ENCODE peak calls at places on chromosomes 5 and 9, in five cellular contexts. O, I, W, G and M are unnamed samples.

GRCh38 chr5:7094626-7095025 is 301.3 kb upstream of the ADCY2 start:
- DNase-seq in O (no peak), I (no peak), W (no peak), G (no peak), M (no peak)

GRCh38 chr5:135234242-135235000 is 164.6 kb downstream of the MACROH2A1 start:
- DNase-seq in O (no peak), I (no peak), W (no peak), G (no peak), M (no peak)

GRCh38 chr9:72362680-72363139 is 2.3 kb downstream of the ZFAND5 start:
- DNase-seq in O (peak; percentile 92), I (peak; percentile 76), W (peak; percentile 50), G (peak; percentile 65), M (peak; percentile 40)

GRCh38 chr5:111735829-111736228 is 21.2 kb downstream of the NREP start:
- DNase-seq in O (peak; percentile 98), I (peak; percentile 98), W (peak; percentile 91), G (peak; percentile 96), M (no peak)

GRCh38 chr5:180599981-180600553 is 8.8 kb upstream of the SCGB3A1 start:
- DNase-seq in O (no peak), I (no peak), W (no peak), G (no peak), M (no peak)

GRCh38 chr5:54738118-54738972 is 220.8 kb downstream of the SNX18 start:
- DNase-seq in O (peak; percentile 85), I (peak; percentile 69), W (peak; percentile 44), G (peak; percentile 35), M (no peak)

GRCh38 chr5:121887727-121888126 is 36.0 kb downstream of the FTMT start:
- DNase-seq in O (no peak), I (no peak), W (no peak), G (no peak), M (no peak)

GRCh38 chr5:73687357-73687756 is 61.4 kb downstream of the ARHGEF28 start:
- DNase-seq in O (no peak), I (no peak), W (no peak), G (no peak), M (no peak)

GRCh38 chr9:132077881-132078280 is 1.8 kb downstream of the MED27 start:
- DNase-seq in O (peak; percentile 30), I (no peak), W (no peak), G (no peak), M (no peak)

DNA sequence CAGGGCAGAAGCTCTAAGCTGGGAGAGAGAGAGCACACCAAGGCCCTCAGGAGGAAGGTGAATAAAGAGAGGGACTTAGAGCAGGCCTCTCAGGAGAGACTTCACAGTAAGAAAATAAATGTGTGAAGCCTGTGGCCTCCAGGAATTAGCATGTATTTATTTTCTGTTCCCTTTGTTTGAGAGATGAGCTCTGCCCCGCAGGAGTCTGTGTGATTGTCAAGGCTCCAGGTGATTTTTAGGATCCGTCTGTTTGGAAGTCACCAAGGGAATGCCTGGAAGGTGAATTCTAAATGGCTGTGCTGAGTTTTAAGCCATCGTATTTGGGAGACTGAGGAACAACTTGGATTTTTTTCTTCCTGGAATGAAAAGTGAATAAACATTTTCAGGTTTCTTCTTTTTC is 108.3 kb upstream of the ICE1 start:
- DNase-seq in O (no peak), I (no peak), W (no peak), G (no peak), M (no peak)
- H3K4me3 ChIP-seq in O (no peak overlapping the region), I (no peak overlapping the region), W (no peak overlapping the region), G (no peak overlapping the region), M (no peak overlapping the region)

DNA sequence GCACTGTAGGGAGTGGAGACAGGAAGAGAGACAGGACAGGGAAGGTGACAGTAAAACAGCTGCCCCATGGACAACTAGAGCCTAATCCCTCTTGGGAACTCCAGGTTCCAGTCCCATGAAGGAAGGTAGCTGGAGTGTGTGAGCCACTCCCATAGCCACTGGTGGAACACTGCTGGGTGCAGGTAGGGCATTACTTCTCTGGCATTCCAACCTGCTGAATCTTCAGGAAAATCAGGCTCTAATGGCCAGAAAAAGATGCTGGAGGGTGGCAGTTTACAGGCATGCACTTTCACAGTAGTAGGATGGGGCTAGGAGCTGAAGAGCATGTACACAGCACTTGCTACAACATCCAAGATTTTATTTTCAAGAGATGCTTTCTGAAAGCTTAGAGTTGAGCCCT is 259.4 kb downstream of the AUH start:
- DNase-seq in O (no peak), I (no peak), W (peak; percentile 16), G (no peak), M (no peak)
- H3K4me3 ChIP-seq in O (no peak overlapping the region), I (no peak overlapping the region), W (no peak overlapping the region), G (no peak overlapping the region), M (no peak overlapping the region)

GRCh38 chr5:148573374-148573773 is 81.0 kb downstream of the HTR4 start:
- DNase-seq in O (no peak), I (no peak), W (no peak), G (no peak), M (no peak)
- H3K4me3 ChIP-seq in O (no peak overlapping the region), I (no peak overlapping the region), W (no peak overlapping the region), G (no peak overlapping the region), M (no peak overlapping the region)

GRCh38 chr5:174751154-174751990 is 27.0 kb downstream of the MSX2 start:
- DNase-seq in O (peak; percentile 10), I (no peak), W (no peak), G (peak; percentile 11), M (no peak)
- H3K4me3 ChIP-seq in O (peak overlapping the region; percentile 55), I (peak overlapping the region; percentile 55), W (no peak overlapping the region), G (peak overlapping the region; percentile 65), M (no peak overlapping the region)

GRCh38 chr5:79689541-79690466 is at the start of gene CMYA5:
- DNase-seq in O (peak; percentile 73), I (peak; percentile 33), W (peak; percentile 86), G (no peak), M (no peak)
- H3K4me3 ChIP-seq in O (peak within 1 kb of the TSS; percentile 60), I (peak within 1 kb of the TSS; percentile 22), W (peak within 1 kb of the TSS; percentile 49), G (peak within 1 kb of the TSS; percentile 52), M (no peak within 1 kb of the TSS)

GRCh38 chr9:32004431-32005076 is 379.9 kb upstream of the ACO1 start:
- DNase-seq in O (no peak), I (no peak), W (no peak), G (no peak), M (no peak)
- H3K4me3 ChIP-seq in O (no peak overlapping the region), I (no peak overlapping the region), W (no peak overlapping the region), G (no peak overlapping the region), M (no peak overlapping the region)

DNA sequence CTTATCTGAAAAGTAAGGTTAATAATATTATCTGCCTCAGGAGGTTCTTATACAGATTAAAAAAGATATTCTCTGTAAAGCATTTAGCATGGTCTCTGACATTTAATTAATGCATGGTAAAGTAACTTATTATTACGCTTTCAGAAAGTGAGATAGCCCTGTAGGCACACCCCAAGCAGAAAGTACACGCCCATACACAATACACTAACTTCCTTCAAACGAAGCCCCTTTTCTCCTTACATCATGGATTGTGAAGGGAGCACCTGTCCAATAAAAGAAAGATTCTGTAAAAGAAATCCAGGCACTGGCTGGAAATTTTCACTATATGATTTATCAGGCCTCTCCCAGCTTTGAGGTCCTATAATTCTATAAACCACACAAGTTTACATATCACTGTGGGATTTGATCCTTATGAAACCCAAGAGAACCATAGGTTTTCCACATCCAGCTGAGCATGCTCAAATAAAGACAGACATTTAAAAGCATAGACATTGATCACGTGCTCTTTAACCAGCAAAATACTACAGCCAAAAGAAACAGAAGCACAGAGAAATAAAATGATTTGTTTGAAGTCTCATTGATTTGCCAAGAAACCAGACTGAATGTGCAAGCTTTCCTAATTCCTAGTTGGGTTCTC is 14.1 kb upstream of the NR3C1 start:
- DNase-seq in O (no peak), I (no peak), W (no peak), G (no peak), M (no peak)
- H3K4me3 ChIP-seq in O (no peak overlapping the region), I (no peak overlapping the region), W (no peak overlapping the region), G (no peak overlapping the region), M (no peak overlapping the region)